ENCODE peak calls at places on chromosome 22, in seven cellular contexts. S is substantia nigra; Q is HEK293T; I is sigmoid colon; X is stimulated activated CD8-positive, alpha-beta memory T cell treated with anti-CD3 and anti-CD28 coated beads, Interleukin-4, amount 100 ng/mL, for 1 hour; T is esophagus squamous epithelium; A is neural crest cell. U is an unnamed sample.

GRCh38 chr22:49099496-49100124 is 728.1 kb downstream of the BRD1 start:
- DNase-seq in S (no peak), Q (no peak), I (no peak), X (no peak), T (no peak), A (no peak), U (no peak)

GRCh38 chr22:30015229-30015797 is 65.0 kb upstream of the HORMAD2 start:
- DNase-seq in S (no peak), Q (no peak), I (no peak), X (no peak), T (no peak), A (no peak), U (no peak)

GRCh38 chr22:36773935-36774334 is 2.0 kb downstream of the IFT27 start:
- DNase-seq in S (no peak), Q (peak), I (no peak), X (no peak), T (no peak), A (no peak), U (no peak)

GRCh38 chr22:41587347-41587723 is 2.3 kb downstream of the PMM1 start:
- DNase-seq in S (no peak), Q (no peak), I (no peak), X (no peak), T (no peak), A (no peak), U (no peak)

GRCh38 chr22:20583471-20583922 is 76.1 kb downstream of the MED15 start:
- DNase-seq in S (peak), Q (no peak), I (no peak), X (no peak), T (no peak), A (no peak), U (no peak)

GRCh38 chr22:18056802-18057474 is 20.9 kb upstream of the PEX26 start:
- DNase-seq in S (no peak), Q (no peak), I (no peak), X (no peak), T (no peak), A (no peak), U (no peak)

GRCh38 chr22:44108806-44109385 is 71.8 kb upstream of the PARVG start:
- DNase-seq in S (no peak), Q (no peak), I (peak), X (no peak), T (no peak), A (no peak), U (no peak)

GRCh38 chr22:41243361-41243760 is 2.6 kb upstream of the CHADL start:
- DNase-seq in S (no peak), Q (no peak), I (no peak), X (no peak), T (no peak), A (no peak), U (no peak)

GRCh38 chr22:46139895-46140350 is 10.4 kb upstream of the PPARA start:
- DNase-seq in S (no peak), Q (no peak), I (peak), X (no peak), T (no peak), A (no peak), U (no peak)

GRCh38 chr22:46758867-46759290 is 3.6 kb upstream of the TBC1D22A start:
- DNase-seq in S (no peak), Q (peak), I (no peak), X (no peak), T (no peak), A (peak), U (peak)

GRCh38 chr22:38655532-38656255 is 498 bp downstream of the FAM227A start:
- DNase-seq in S (no peak), Q (peak), I (peak), X (no peak), T (no peak), A (no peak), U (no peak)

GRCh38 chr22:43428005-43428485 is 16.2 kb downstream of the MPPED1 start:
- DNase-seq in S (no peak), Q (no peak), I (no peak), X (no peak), T (no peak), A (no peak), U (no peak)

GRCh38 chr22:22110548-22111266 is 128.1 kb upstream of the TOP3B start:
- DNase-seq in S (peak), Q (peak), I (no peak), X (no peak), T (peak), A (peak), U (peak)

GRCh38 chr22:19760652-19761002 is at the start of gene TBX1:
- DNase-seq in S (no peak), Q (peak), I (no peak), X (no peak), T (no peak), A (no peak), U (no peak)

GRCh38 chr22:40746428-40747220 is 67.3 kb downstream of the MCHR1 start:
- DNase-seq in S (no peak), Q (no peak), I (no peak), X (no peak), T (no peak), A (no peak), U (no peak)

GRCh38 chr22:40741116-40741515 is 61.8 kb downstream of the MCHR1 start:
- DNase-seq in S (no peak), Q (no peak), I (no peak), X (no peak), T (no peak), A (no peak), U (no peak)

GRCh38 chr22:20580179-20580578 is 72.8 kb downstream of the MED15 start:
- DNase-seq in S (no peak), Q (no peak), I (no peak), X (no peak), T (no peak), A (no peak), U (no peak)

GRCh38 chr22:36510966-36511881 is 4.4 kb upstream of the FOXRED2 start:
- DNase-seq in S (no peak), Q (peak), I (no peak), X (no peak), T (no peak), A (peak), U (peak)

GRCh38 chr22:46233231-46233630 is 16.9 kb downstream of the CDPF1 start:
- DNase-seq in S (peak), Q (no peak), I (peak), X (no peak), T (no peak), A (no peak), U (no peak)

U was measured in nephron progenitor cell.